ENCODE peak calls at places on chromosomes 2 and 18, in five cellular contexts. One of them, this sample, is unnamed.

GRCh38 chr2:85886141-85886540 is 2.6 kb downstream of the ST3GAL5 start:
- DNase-seq in suprapubic skin: no peak
- DNase-seq in choroid plexus epithelial cell: no peak
- DNase-seq in ovary: no peak
- DNase-seq in cardiac muscle cell: no peak
- DNase-seq in this sample: no peak

GRCh38 chr2:68974946-68975665 is 670 bp downstream of the GKN1 start:
- DNase-seq in suprapubic skin: no peak
- DNase-seq in choroid plexus epithelial cell: peak; percentile 72
- DNase-seq in ovary: no peak
- DNase-seq in cardiac muscle cell: no peak
- DNase-seq in this sample: no peak

GRCh38 chr2:237904806-237905599 is 45.6 kb downstream of the RAMP1 start:
- DNase-seq in suprapubic skin: no peak
- DNase-seq in choroid plexus epithelial cell: peak; percentile 27
- DNase-seq in ovary: peak; percentile 55
- DNase-seq in cardiac muscle cell: peak; percentile 62
- DNase-seq in this sample: peak; percentile 73

GRCh38 chr2:84939426-84940087 is 31.4 kb upstream of the KCMF1 start:
- DNase-seq in suprapubic skin: no peak
- DNase-seq in choroid plexus epithelial cell: no peak
- DNase-seq in ovary: no peak
- DNase-seq in cardiac muscle cell: no peak
- DNase-seq in this sample: peak; percentile 92

GRCh38 chr2:115549731-115550130 is 1107.3 kb downstream of the DPP10 start:
- DNase-seq in suprapubic skin: no peak
- DNase-seq in choroid plexus epithelial cell: peak; percentile 1
- DNase-seq in ovary: no peak
- DNase-seq in cardiac muscle cell: no peak
- DNase-seq in this sample: no peak

GRCh38 chr2:216773072-216773471 is 77.7 kb upstream of the IGFBP5 start:
- DNase-seq in suprapubic skin: no peak
- DNase-seq in choroid plexus epithelial cell: no peak
- DNase-seq in ovary: no peak
- DNase-seq in cardiac muscle cell: peak; percentile 85
- DNase-seq in this sample: no peak

GRCh38 chr2:158620656-158621055 is 163.9 kb downstream of the PKP4 start:
- DNase-seq in suprapubic skin: no peak
- DNase-seq in choroid plexus epithelial cell: no peak
- DNase-seq in ovary: no peak
- DNase-seq in cardiac muscle cell: no peak
- DNase-seq in this sample: no peak

GRCh38 chr2:224532931-224533330 is 52.2 kb downstream of the CUL3 start:
- DNase-seq in suprapubic skin: no peak
- DNase-seq in choroid plexus epithelial cell: no peak
- DNase-seq in ovary: no peak
- DNase-seq in cardiac muscle cell: no peak
- DNase-seq in this sample: no peak

GRCh38 chr2:28801726-28802125 is 8.9 kb upstream of the SPDYA start:
- DNase-seq in suprapubic skin: no peak
- DNase-seq in choroid plexus epithelial cell: peak; percentile 34
- DNase-seq in ovary: no peak
- DNase-seq in cardiac muscle cell: no peak
- DNase-seq in this sample: no peak

GRCh38 chr2:163859951-163860350 is 124.1 kb upstream of the FIGN start:
- DNase-seq in suprapubic skin: no peak
- DNase-seq in choroid plexus epithelial cell: peak; percentile 16
- DNase-seq in ovary: no peak
- DNase-seq in cardiac muscle cell: no peak
- DNase-seq in this sample: no peak

GRCh38 chr2:105929506-105929905 is 184.8 kb downstream of the NCK2 start:
- DNase-seq in suprapubic skin: peak; percentile 37
- DNase-seq in choroid plexus epithelial cell: peak; percentile 18
- DNase-seq in ovary: no peak
- DNase-seq in cardiac muscle cell: no peak
- DNase-seq in this sample: peak; percentile 78

GRCh38 chr2:183248866-183249567 is 124.8 kb downstream of the NUP35 start:
- DNase-seq in suprapubic skin: no peak
- DNase-seq in choroid plexus epithelial cell: peak; percentile 61
- DNase-seq in ovary: no peak
- DNase-seq in cardiac muscle cell: peak; percentile 36
- DNase-seq in this sample: no peak

GRCh38 chr18:32930695-32931301 is 158.0 kb upstream of the KLHL14 start:
- DNase-seq in suprapubic skin: no peak
- DNase-seq in choroid plexus epithelial cell: peak; percentile 80
- DNase-seq in ovary: no peak
- DNase-seq in cardiac muscle cell: peak; percentile 63
- DNase-seq in this sample: no peak

GRCh38 chr2:66428986-66429612 is 5.8 kb upstream of the MEIS1 start:
- DNase-seq in suprapubic skin: no peak
- DNase-seq in choroid plexus epithelial cell: peak; percentile 80
- DNase-seq in ovary: no peak
- DNase-seq in cardiac muscle cell: peak; percentile 80
- DNase-seq in this sample: no peak

GRCh38 chr2:199197448-199197847 is 260.3 kb downstream of the SATB2 start:
- DNase-seq in suprapubic skin: no peak
- DNase-seq in choroid plexus epithelial cell: no peak
- DNase-seq in ovary: no peak
- DNase-seq in cardiac muscle cell: no peak
- DNase-seq in this sample: no peak

GRCh38 chr2:77046339-77046738 is 475.8 kb downstream of the LRRTM4 start:
- DNase-seq in suprapubic skin: no peak
- DNase-seq in choroid plexus epithelial cell: no peak
- DNase-seq in ovary: no peak
- DNase-seq in cardiac muscle cell: no peak
- DNase-seq in this sample: no peak

GRCh38 chr18:21857871-21858270 is 117.3 kb downstream of the MIB1 start:
- DNase-seq in suprapubic skin: no peak
- DNase-seq in choroid plexus epithelial cell: no peak
- DNase-seq in ovary: no peak
- DNase-seq in cardiac muscle cell: no peak
- DNase-seq in this sample: no peak

GRCh38 chr2:201396595-201396994 is 39.5 kb upstream of the FLACC1 start:
- DNase-seq in suprapubic skin: no peak
- DNase-seq in choroid plexus epithelial cell: peak; percentile 73
- DNase-seq in ovary: no peak
- DNase-seq in cardiac muscle cell: no peak
- DNase-seq in this sample: no peak

GRCh38 chr2:213246665-213247281 is 37.5 kb upstream of the SPAG16 start:
- DNase-seq in suprapubic skin: no peak
- DNase-seq in choroid plexus epithelial cell: peak; percentile 83
- DNase-seq in ovary: no peak
- DNase-seq in cardiac muscle cell: peak; percentile 70
- DNase-seq in this sample: peak; percentile 64

GRCh38 chr2:217942731-217943335 is 60.0 kb downstream of the TNS1 start:
- DNase-seq in suprapubic skin: no peak
- DNase-seq in choroid plexus epithelial cell: no peak
- DNase-seq in ovary: peak; percentile 38
- DNase-seq in cardiac muscle cell: no peak
- DNase-seq in this sample: no peak

GRCh38 chr2:208807756-208808155 is 401.2 kb downstream of the PTH2R start:
- DNase-seq in suprapubic skin: no peak
- DNase-seq in choroid plexus epithelial cell: no peak
- DNase-seq in ovary: no peak
- DNase-seq in cardiac muscle cell: no peak
- DNase-seq in this sample: no peak

GRCh38 chr2:60483400-60483799 is 70.1 kb downstream of the BCL11A start:
- DNase-seq in suprapubic skin: no peak
- DNase-seq in choroid plexus epithelial cell: peak; percentile 74
- DNase-seq in ovary: no peak
- DNase-seq in cardiac muscle cell: no peak
- DNase-seq in this sample: no peak

GRCh38 chr2:86331391-86331790 is 6.0 kb downstream of the REEP1 start:
- DNase-seq in suprapubic skin: no peak
- DNase-seq in choroid plexus epithelial cell: no peak
- DNase-seq in ovary: no peak
- DNase-seq in cardiac muscle cell: no peak
- DNase-seq in this sample: no peak

GRCh38 chr2:192194866-192195547 is at the start of gene TMEFF2:
- DNase-seq in suprapubic skin: peak; percentile 79
- DNase-seq in choroid plexus epithelial cell: peak; percentile 83
- DNase-seq in ovary: peak; percentile 49
- DNase-seq in cardiac muscle cell: peak; percentile 72
- DNase-seq in this sample: peak; percentile 67

GRCh38 chr2:175418224-175418843 is 236.8 kb upstream of the ATP5MC3 start:
- DNase-seq in suprapubic skin: no peak
- DNase-seq in choroid plexus epithelial cell: no peak
- DNase-seq in ovary: no peak
- DNase-seq in cardiac muscle cell: peak; percentile 19
- DNase-seq in this sample: no peak

GRCh38 chr2:175414872-175415487 is 233.5 kb upstream of the ATP5MC3 start:
- DNase-seq in suprapubic skin: peak; percentile 80
- DNase-seq in choroid plexus epithelial cell: peak; percentile 76
- DNase-seq in ovary: no peak
- DNase-seq in cardiac muscle cell: peak; percentile 69
- DNase-seq in this sample: peak; percentile 26
- TF ChIP-seq CTCF in suprapubic skin: no peak
- TF ChIP-seq CTCF in choroid plexus epithelial cell: peak; percentile 78
- TF ChIP-seq CTCF in ovary: no peak
- TF ChIP-seq CTCF in cardiac muscle cell: peak; percentile 66
- TF ChIP-seq CTCF in this sample: peak; percentile 29

GRCh38 chr2:129915303-129915840 is 64.1 kb upstream of the RAB6C start:
- DNase-seq in suprapubic skin: peak; percentile 31
- DNase-seq in choroid plexus epithelial cell: no peak
- DNase-seq in ovary: no peak
- DNase-seq in cardiac muscle cell: no peak
- DNase-seq in this sample: no peak
- TF ChIP-seq CTCF in suprapubic skin: no peak
- TF ChIP-seq CTCF in choroid plexus epithelial cell: no peak
- TF ChIP-seq CTCF in ovary: no peak
- TF ChIP-seq CTCF in cardiac muscle cell: no peak
- TF ChIP-seq CTCF in this sample: no peak

GRCh38 chr2:170823800-170824153 is 7.1 kb downstream of the GAD1 start:
- DNase-seq in suprapubic skin: no peak
- DNase-seq in choroid plexus epithelial cell: no peak
- DNase-seq in ovary: no peak
- DNase-seq in cardiac muscle cell: no peak
- DNase-seq in this sample: no peak
- TF ChIP-seq CTCF in suprapubic skin: no peak
- TF ChIP-seq CTCF in choroid plexus epithelial cell: no peak
- TF ChIP-seq CTCF in ovary: no peak
- TF ChIP-seq CTCF in cardiac muscle cell: no peak
- TF ChIP-seq CTCF in this sample: no peak

GRCh38 chr2:230864122-230864604 is 579 bp upstream of the ITM2C start:
- DNase-seq in suprapubic skin: no peak
- DNase-seq in choroid plexus epithelial cell: no peak
- DNase-seq in ovary: no peak
- DNase-seq in cardiac muscle cell: no peak
- DNase-seq in this sample: no peak

GRCh38 chr2:230865766-230866703 is 1.3 kb downstream of the ITM2C start:
- DNase-seq in suprapubic skin: no peak
- DNase-seq in choroid plexus epithelial cell: peak; percentile 28
- DNase-seq in ovary: peak; percentile 53
- DNase-seq in cardiac muscle cell: peak; percentile 65
- DNase-seq in this sample: peak; percentile 61

GRCh38 chr2:230863442-230864121 is 1.2 kb upstream of the ITM2C start:
- DNase-seq in suprapubic skin: no peak
- DNase-seq in choroid plexus epithelial cell: no peak
- DNase-seq in ovary: no peak
- DNase-seq in cardiac muscle cell: no peak
- DNase-seq in this sample: no peak

GRCh38 chr2:230865324-230865765 is 603 bp downstream of the ITM2C start:
- DNase-seq in suprapubic skin: no peak
- DNase-seq in choroid plexus epithelial cell: no peak
- DNase-seq in ovary: no peak
- DNase-seq in cardiac muscle cell: peak; percentile 52
- DNase-seq in this sample: peak; percentile 41

GRCh38 chr2:230864605-230865323 is at the start of gene ITM2C:
- DNase-seq in suprapubic skin: no peak
- DNase-seq in choroid plexus epithelial cell: peak; percentile 53
- DNase-seq in ovary: peak; percentile 76
- DNase-seq in cardiac muscle cell: peak; percentile 89
- DNase-seq in this sample: peak; percentile 82
- TF ChIP-seq CTCF in suprapubic skin: no peak
- TF ChIP-seq CTCF in choroid plexus epithelial cell: no peak
- TF ChIP-seq CTCF in ovary: no peak
- TF ChIP-seq CTCF in cardiac muscle cell: peak; percentile 34
- TF ChIP-seq CTCF in this sample: peak; percentile 13

GRCh38 chr2:1070601-1071000 is 120.0 kb downstream of the SNTG2 start:
- DNase-seq in suprapubic skin: no peak
- DNase-seq in choroid plexus epithelial cell: no peak
- DNase-seq in ovary: no peak
- DNase-seq in cardiac muscle cell: peak; percentile 14
- DNase-seq in this sample: no peak
- TF ChIP-seq CTCF in suprapubic skin: no peak
- TF ChIP-seq CTCF in choroid plexus epithelial cell: no peak
- TF ChIP-seq CTCF in ovary: no peak
- TF ChIP-seq CTCF in cardiac muscle cell: no peak
- TF ChIP-seq CTCF in this sample: no peak

This sample was measured in activated CD8-positive, alpha-beta T cell treated with anti-CD3 and anti-CD28 coated beads for 36 hours.